ENCODE peak calls at places on chromosome 13, in nine cellular contexts. A, F, C, M, X, K, N, Y and E are unnamed samples.
A peak's percentile ranks its signal among the peaks of the same experiment; 100 is the strongest.

GRCh38 chr13:39876258-39876657 is 220.8 kb downstream of the COG6 start:
- DNase-seq in A (no peak), F (no peak), C (no peak), M (no peak), X (no peak), K (no peak), N (no peak), Y (no peak), E (no peak)

GRCh38 chr13:69681722-69682121 is 425.9 kb upstream of the ATXN8OS start:
- DNase-seq in A (no peak), F (no peak), C (no peak), M (no peak), X (no peak), K (no peak), N (no peak), Y (no peak), E (no peak)

GRCh38 chr13:89066868-89067466 is 1395.8 kb downstream of the SLITRK5 start:
- DNase-seq in A (no peak), F (no peak), C (no peak), M (no peak), X (no peak), K (peak; percentile 12), N (peak; percentile 24), Y (no peak), E (no peak)

GRCh38 chr13:41812851-41813250 is 148.1 kb downstream of the VWA8 start:
- DNase-seq in A (no peak), F (no peak), C (no peak), M (no peak), X (no peak), K (no peak), N (no peak), Y (no peak), E (no peak)

GRCh38 chr13:60642552-60642951 is 245.5 kb downstream of the TDRD3 start:
- DNase-seq in A (no peak), F (no peak), C (no peak), M (no peak), X (no peak), K (no peak), N (no peak), Y (no peak), E (no peak)

GRCh38 chr13:63288576-63288975 is 1872.9 kb upstream of the PCDH20 start:
- DNase-seq in A (no peak), F (no peak), C (no peak), M (no peak), X (no peak), K (no peak), N (no peak), Y (no peak), E (no peak)

GRCh38 chr13:29435125-29435911 is 160.2 kb downstream of the SLC7A1 start:
- DNase-seq in A (no peak), F (peak; percentile 26), C (no peak), M (no peak), X (no peak), K (no peak), N (no peak), Y (no peak), E (no peak)

GRCh38 chr13:74444161-74444571 is 310.0 kb upstream of the KLF12 start:
- DNase-seq in A (no peak), F (no peak), C (no peak), M (no peak), X (no peak), K (no peak), N (no peak), Y (no peak), E (no peak)

GRCh38 chr13:76822691-76823267 is 63.4 kb downstream of the KCTD12 start:
- DNase-seq in A (no peak), F (no peak), C (no peak), M (no peak), X (no peak), K (no peak), N (no peak), Y (no peak), E (no peak)

GRCh38 chr13:23025848-23026608 is 154.8 kb upstream of the SGCG start:
- DNase-seq in A (no peak), F (no peak), C (no peak), M (no peak), X (no peak), K (no peak), N (no peak), Y (no peak), E (no peak)

GRCh38 chr13:113400621-113401451 is 36.9 kb upstream of the GRTP1 start:
- DNase-seq in A (no peak), F (peak; percentile 74), C (no peak), M (no peak), X (peak; percentile 80), K (no peak), N (no peak), Y (no peak), E (peak; percentile 50)

GRCh38 chr13:113401452-113402415 is 37.8 kb upstream of the GRTP1 start:
- DNase-seq in A (no peak), F (no peak), C (no peak), M (no peak), X (no peak), K (no peak), N (no peak), Y (peak; percentile 58), E (peak; percentile 42)

GRCh38 chr13:113397606-113398425 is 33.9 kb upstream of the GRTP1 start:
- DNase-seq in A (no peak), F (no peak), C (no peak), M (no peak), X (no peak), K (no peak), N (no peak), Y (no peak), E (peak; percentile 38)

GRCh38 chr13:113399755-113400149 is 35.8 kb upstream of the GRTP1 start:
- DNase-seq in A (no peak), F (no peak), C (no peak), M (no peak), X (no peak), K (no peak), N (no peak), Y (no peak), E (no peak)

DNA sequence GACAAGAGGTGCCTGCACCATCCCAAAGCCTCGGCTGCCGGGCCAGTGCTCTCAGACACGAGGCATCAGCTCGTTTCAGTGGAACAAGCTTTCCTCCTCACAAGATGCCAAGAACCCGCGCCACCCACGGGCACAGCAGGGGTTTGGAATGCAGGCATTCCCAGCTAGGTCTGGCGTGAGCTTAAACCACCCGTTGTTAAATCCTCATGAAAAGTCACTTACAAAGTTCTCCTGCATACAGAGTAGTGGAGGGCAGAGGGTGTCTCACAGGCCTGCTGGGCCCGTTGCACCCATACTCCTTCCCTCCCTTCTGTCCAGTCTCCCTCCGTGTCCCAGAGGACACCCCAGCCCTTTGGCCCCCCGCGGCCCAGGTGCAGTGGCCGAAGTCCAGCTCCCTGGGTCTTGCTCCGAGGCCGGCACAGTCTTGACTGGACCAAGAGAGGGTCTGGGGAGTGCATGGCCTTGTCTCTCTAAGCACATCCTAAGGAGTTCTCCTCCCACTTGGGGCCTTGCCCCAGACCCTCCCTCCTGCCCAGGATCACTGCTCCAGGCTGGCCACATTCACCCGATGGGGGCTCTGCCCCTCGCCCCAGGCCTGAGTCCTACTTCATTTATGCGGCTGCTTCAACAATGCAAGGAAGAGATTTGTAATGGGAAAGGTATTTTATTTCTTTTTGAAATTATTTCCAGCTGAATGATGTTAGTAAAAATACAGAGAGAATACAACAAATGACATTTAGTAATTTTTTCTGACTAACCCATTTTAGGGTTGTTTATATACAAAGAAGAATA is 35.2 kb upstream of the GRTP1 start:
- DNase-seq in A (no peak), F (no peak), C (no peak), M (no peak), X (no peak), K (no peak), N (no peak), Y (peak; percentile 84), E (peak; percentile 41)
- H3K27ac ChIP-seq in A (no peak overlapping the region), F (peak overlapping the region; percentile 77), C (no peak overlapping the region), M (no peak overlapping the region), X (peak overlapping the region; percentile 97), K (no peak overlapping the region), N (no peak overlapping the region), Y (no peak overlapping the region), E (no peak overlapping the region)

DNA sequence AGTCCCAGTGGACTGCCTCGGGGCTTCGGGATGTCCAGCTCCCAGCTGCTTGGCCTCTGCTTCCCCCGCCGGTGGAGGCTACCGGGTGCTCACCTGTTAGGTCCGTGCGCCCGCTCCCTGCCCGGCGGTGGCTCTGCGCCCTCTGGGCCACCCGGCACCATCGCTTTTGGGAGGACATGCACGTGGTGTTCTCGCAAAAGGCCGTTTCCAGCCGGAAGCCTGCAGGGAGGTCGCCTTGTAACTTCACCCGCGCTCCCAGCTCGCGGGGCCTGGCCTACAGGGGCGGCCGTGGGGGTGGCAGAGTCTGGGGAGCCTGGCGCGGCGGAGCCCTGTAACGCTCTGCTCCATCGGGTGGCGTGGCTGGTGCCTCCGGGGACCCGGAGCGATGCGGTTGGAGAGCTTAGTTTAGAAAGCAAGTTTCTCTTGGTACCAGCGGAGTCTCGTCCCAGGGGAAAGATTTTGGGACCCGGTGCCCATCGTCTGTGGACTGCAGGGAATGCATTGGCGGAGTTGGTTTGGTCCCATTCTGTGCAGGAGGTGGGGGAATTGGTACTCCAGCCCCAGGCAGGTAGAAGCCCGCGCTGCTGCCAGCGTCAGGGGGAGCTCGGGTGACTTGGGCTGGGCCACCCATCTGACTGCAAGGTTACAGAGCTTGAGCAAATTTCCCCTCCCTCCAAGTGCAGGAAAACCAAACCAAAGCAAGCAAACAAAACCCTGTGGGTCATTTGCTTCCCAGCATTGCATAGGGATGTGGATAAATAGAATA is 673 bp downstream of the SPATA13 start:
- DNase-seq in A (no peak), F (peak; percentile 34), C (peak; percentile 34), M (no peak), X (no peak), K (no peak), N (peak; percentile 83), Y (peak; percentile 80), E (peak; percentile 62)
- H3K27ac ChIP-seq in A (peak overlapping the region; percentile 93), F (peak overlapping the region; percentile 82), C (peak overlapping the region; percentile 55), M (peak overlapping the region; percentile 74), X (peak overlapping the region; percentile 84), K (no peak overlapping the region), N (peak overlapping the region; percentile 97), Y (no peak overlapping the region), E (peak overlapping the region; percentile 83)

DNA sequence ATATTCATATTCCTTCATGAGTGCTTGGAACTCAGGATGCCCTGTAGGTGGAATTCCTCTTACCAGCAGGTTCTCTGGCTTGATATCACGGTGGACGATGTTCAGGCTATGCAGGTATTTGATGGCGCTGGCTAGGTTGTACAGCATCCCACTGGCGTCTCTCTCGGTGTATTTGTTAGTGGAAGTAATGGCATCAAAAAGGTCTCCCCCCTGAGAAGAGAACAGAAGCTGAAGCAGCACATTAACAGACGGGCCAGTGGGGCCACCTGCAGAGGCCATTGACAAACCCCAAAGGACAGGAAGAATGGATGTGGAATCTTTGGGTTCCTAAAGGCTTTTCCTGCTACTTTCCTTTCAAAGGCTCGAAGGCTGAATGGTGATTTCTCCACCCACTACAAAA is 308.5 kb downstream of the DCLK1 start:
- DNase-seq in A (no peak), F (no peak), C (no peak), M (no peak), X (no peak), K (no peak), N (no peak), Y (no peak), E (no peak)
- H3K27ac ChIP-seq in A (no peak overlapping the region), F (no peak overlapping the region), C (no peak overlapping the region), M (no peak overlapping the region), X (no peak overlapping the region), K (no peak overlapping the region), N (no peak overlapping the region), Y (no peak overlapping the region), E (no peak overlapping the region)

DNA sequence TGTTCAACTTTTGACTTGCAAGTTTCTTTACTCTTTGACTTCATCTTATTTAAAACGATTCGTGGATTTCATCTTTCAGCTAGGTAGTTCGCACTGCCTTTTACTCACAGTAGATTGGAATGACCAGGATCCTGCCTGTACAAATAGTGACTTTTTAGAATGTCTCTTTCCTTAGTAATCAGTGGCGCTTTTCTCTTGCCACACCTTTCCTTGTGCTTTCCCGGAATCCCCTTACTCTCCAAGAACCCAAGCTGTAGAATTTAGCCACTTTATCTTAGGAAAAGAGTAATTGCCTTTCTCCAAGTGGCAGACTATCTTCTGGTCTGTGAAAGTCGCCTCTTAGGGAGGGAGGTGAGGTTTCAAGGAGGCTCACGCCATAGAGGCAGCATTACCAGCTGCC is 123.4 kb downstream of the LMO7 start:
- DNase-seq in A (no peak), F (no peak), C (no peak), M (no peak), X (no peak), K (no peak), N (no peak), Y (no peak), E (no peak)
- H3K27ac ChIP-seq in A (no peak overlapping the region), F (peak overlapping the region; percentile 78), C (no peak overlapping the region), M (no peak overlapping the region), X (peak overlapping the region; percentile 78), K (no peak overlapping the region), N (peak overlapping the region; percentile 89), Y (no peak overlapping the region), E (peak overlapping the region; percentile 88)